ENCODE peak calls at places on chromosomes 16 and 17, in eight cellular contexts. One of them, this sample, is unnamed.

GRCh38 chr17:82929676-82930042 is 89.8 kb upstream of the ZNF750 start:
- DNase-seq in esophagus muscularis mucosa: no peak
- DNase-seq in prostate gland: no peak
- DNase-seq in A549: no peak
- DNase-seq in tibial nerve: no peak
- DNase-seq in ovary: peak; percentile 29
- DNase-seq in K562: no peak
- DNase-seq in transverse colon: peak; percentile 4
- DNase-seq in this sample: no peak

GRCh38 chr17:41692722-41693521 is 4.2 kb downstream of the EIF1 start:
- DNase-seq in esophagus muscularis mucosa: no peak
- DNase-seq in prostate gland: no peak
- DNase-seq in A549: no peak
- DNase-seq in tibial nerve: no peak
- DNase-seq in ovary: no peak
- DNase-seq in K562: no peak
- DNase-seq in transverse colon: no peak
- DNase-seq in this sample: no peak

GRCh38 chr17:27069842-27070508 is 223.9 kb upstream of the WSB1 start:
- DNase-seq in esophagus muscularis mucosa: no peak
- DNase-seq in prostate gland: no peak
- DNase-seq in A549: no peak
- DNase-seq in tibial nerve: no peak
- DNase-seq in ovary: no peak
- DNase-seq in K562: no peak
- DNase-seq in transverse colon: no peak
- DNase-seq in this sample: no peak

GRCh38 chr16:86363057-86363490 is 147.3 kb upstream of the FOXF1 start:
- DNase-seq in esophagus muscularis mucosa: no peak
- DNase-seq in prostate gland: peak; percentile 77
- DNase-seq in A549: no peak
- DNase-seq in tibial nerve: no peak
- DNase-seq in ovary: no peak
- DNase-seq in K562: no peak
- DNase-seq in transverse colon: peak; percentile 23
- DNase-seq in this sample: no peak

GRCh38 chr17:54494731-54495715 is 405.6 kb upstream of the TOM1L1 start:
- DNase-seq in esophagus muscularis mucosa: no peak
- DNase-seq in prostate gland: no peak
- DNase-seq in A549: no peak
- DNase-seq in tibial nerve: no peak
- DNase-seq in ovary: no peak
- DNase-seq in K562: no peak
- DNase-seq in transverse colon: no peak
- DNase-seq in this sample: no peak

GRCh38 chr16:54411555-54411954 is 125.0 kb upstream of the IRX3 start:
- DNase-seq in esophagus muscularis mucosa: no peak
- DNase-seq in prostate gland: no peak
- DNase-seq in A549: no peak
- DNase-seq in tibial nerve: no peak
- DNase-seq in ovary: no peak
- DNase-seq in K562: no peak
- DNase-seq in transverse colon: no peak
- DNase-seq in this sample: no peak

GRCh38 chr17:53806473-53806872 is 16.3 kb upstream of the KIF2B start:
- DNase-seq in esophagus muscularis mucosa: no peak
- DNase-seq in prostate gland: no peak
- DNase-seq in A549: no peak
- DNase-seq in tibial nerve: no peak
- DNase-seq in ovary: no peak
- DNase-seq in K562: no peak
- DNase-seq in transverse colon: no peak
- DNase-seq in this sample: no peak

GRCh38 chr17:17590141-17590735 is 1.3 kb downstream of the PEMT start:
- DNase-seq in esophagus muscularis mucosa: no peak
- DNase-seq in prostate gland: no peak
- DNase-seq in A549: no peak
- DNase-seq in tibial nerve: no peak
- DNase-seq in ovary: peak; percentile 53
- DNase-seq in K562: no peak
- DNase-seq in transverse colon: no peak
- DNase-seq in this sample: no peak

GRCh38 chr16:20023190-20023589 is 50.5 kb downstream of the GPR139 start:
- DNase-seq in esophagus muscularis mucosa: no peak
- DNase-seq in prostate gland: no peak
- DNase-seq in A549: no peak
- DNase-seq in tibial nerve: no peak
- DNase-seq in ovary: no peak
- DNase-seq in K562: peak; percentile 22
- DNase-seq in transverse colon: no peak
- DNase-seq in this sample: no peak

GRCh38 chr16:66746682-66747081 is 4.7 kb downstream of the DYNC1LI2 start:
- DNase-seq in esophagus muscularis mucosa: no peak
- DNase-seq in prostate gland: no peak
- DNase-seq in A549: no peak
- DNase-seq in tibial nerve: no peak
- DNase-seq in ovary: no peak
- DNase-seq in K562: no peak
- DNase-seq in transverse colon: no peak
- DNase-seq in this sample: no peak

GRCh38 chr16:27786881-27787625 is 237.1 kb downstream of the KATNIP start:
- DNase-seq in esophagus muscularis mucosa: no peak
- DNase-seq in prostate gland: no peak
- DNase-seq in A549: no peak
- DNase-seq in tibial nerve: no peak
- DNase-seq in ovary: no peak
- DNase-seq in K562: no peak
- DNase-seq in transverse colon: no peak
- DNase-seq in this sample: no peak

GRCh38 chr16:3950343-3951193 is 70.1 kb upstream of the CREBBP start:
- DNase-seq in esophagus muscularis mucosa: no peak
- DNase-seq in prostate gland: peak; percentile 48
- DNase-seq in A549: no peak
- DNase-seq in tibial nerve: peak; percentile 93
- DNase-seq in ovary: peak; percentile 82
- DNase-seq in K562: peak; percentile 32
- DNase-seq in transverse colon: peak; percentile 60
- DNase-seq in this sample: no peak

DNA sequence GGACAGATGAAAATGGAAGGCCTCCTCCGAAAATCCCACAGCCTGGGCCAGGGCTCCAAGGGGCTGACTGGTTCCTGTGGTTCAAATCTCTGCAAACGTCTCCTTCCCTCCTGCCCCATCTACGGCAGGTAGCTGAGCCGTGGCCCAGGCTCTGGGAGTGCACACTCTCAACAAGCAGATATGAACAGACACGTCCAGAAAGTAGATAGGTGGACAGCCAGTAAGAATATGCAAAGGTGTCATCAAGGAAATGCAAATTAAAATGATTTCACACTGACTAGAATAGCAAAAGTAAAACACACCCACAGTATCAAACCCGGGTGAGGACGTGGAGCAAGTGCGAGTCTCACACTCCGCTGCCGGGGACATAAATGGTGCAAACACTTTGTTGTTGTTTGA is 98.7 kb downstream of the NXN start:
- DNase-seq in esophagus muscularis mucosa: no peak
- DNase-seq in prostate gland: no peak
- DNase-seq in A549: no peak
- DNase-seq in tibial nerve: no peak
- DNase-seq in ovary: no peak
- DNase-seq in K562: no peak
- DNase-seq in transverse colon: no peak
- DNase-seq in this sample: no peak
- TF ChIP-seq POLR2A in esophagus muscularis mucosa: no peak
- TF ChIP-seq POLR2A in prostate gland: no peak
- TF ChIP-seq POLR2A in A549: no peak
- TF ChIP-seq POLR2A in tibial nerve: no peak
- TF ChIP-seq POLR2A in ovary: no peak
- TF ChIP-seq POLR2A in K562: no peak
- TF ChIP-seq POLR2A in transverse colon: no peak
- TF ChIP-seq POLR2A in this sample: no peak

GRCh38 chr17:2053380-2054261 is 1.3 kb upstream of the HIC1 start:
- DNase-seq in esophagus muscularis mucosa: peak; percentile 95
- DNase-seq in prostate gland: peak; percentile 64
- DNase-seq in A549: peak; percentile 68
- DNase-seq in tibial nerve: peak; percentile 73
- DNase-seq in ovary: peak; percentile 93
- DNase-seq in K562: peak; percentile 69
- DNase-seq in transverse colon: peak; percentile 77
- DNase-seq in this sample: no peak

GRCh38 chr17:2056221-2057129 is 1.6 kb downstream of the HIC1 start:
- DNase-seq in esophagus muscularis mucosa: peak; percentile 91
- DNase-seq in prostate gland: no peak
- DNase-seq in A549: no peak
- DNase-seq in tibial nerve: no peak
- DNase-seq in ovary: peak; percentile 71
- DNase-seq in K562: no peak
- DNase-seq in transverse colon: peak; percentile 42
- DNase-seq in this sample: no peak

GRCh38 chr17:2055494-2056220 is 754 bp downstream of the HIC1 start:
- DNase-seq in esophagus muscularis mucosa: no peak
- DNase-seq in prostate gland: no peak
- DNase-seq in A549: no peak
- DNase-seq in tibial nerve: no peak
- DNase-seq in ovary: peak; percentile 77
- DNase-seq in K562: no peak
- DNase-seq in transverse colon: peak; percentile 39
- DNase-seq in this sample: no peak

GRCh38 chr17:2054262-2054739 is 602 bp upstream of the HIC1 start:
- DNase-seq in esophagus muscularis mucosa: peak; percentile 93
- DNase-seq in prostate gland: no peak
- DNase-seq in A549: no peak
- DNase-seq in tibial nerve: no peak
- DNase-seq in ovary: peak; percentile 79
- DNase-seq in K562: peak; percentile 18
- DNase-seq in transverse colon: no peak
- DNase-seq in this sample: no peak

DNA sequence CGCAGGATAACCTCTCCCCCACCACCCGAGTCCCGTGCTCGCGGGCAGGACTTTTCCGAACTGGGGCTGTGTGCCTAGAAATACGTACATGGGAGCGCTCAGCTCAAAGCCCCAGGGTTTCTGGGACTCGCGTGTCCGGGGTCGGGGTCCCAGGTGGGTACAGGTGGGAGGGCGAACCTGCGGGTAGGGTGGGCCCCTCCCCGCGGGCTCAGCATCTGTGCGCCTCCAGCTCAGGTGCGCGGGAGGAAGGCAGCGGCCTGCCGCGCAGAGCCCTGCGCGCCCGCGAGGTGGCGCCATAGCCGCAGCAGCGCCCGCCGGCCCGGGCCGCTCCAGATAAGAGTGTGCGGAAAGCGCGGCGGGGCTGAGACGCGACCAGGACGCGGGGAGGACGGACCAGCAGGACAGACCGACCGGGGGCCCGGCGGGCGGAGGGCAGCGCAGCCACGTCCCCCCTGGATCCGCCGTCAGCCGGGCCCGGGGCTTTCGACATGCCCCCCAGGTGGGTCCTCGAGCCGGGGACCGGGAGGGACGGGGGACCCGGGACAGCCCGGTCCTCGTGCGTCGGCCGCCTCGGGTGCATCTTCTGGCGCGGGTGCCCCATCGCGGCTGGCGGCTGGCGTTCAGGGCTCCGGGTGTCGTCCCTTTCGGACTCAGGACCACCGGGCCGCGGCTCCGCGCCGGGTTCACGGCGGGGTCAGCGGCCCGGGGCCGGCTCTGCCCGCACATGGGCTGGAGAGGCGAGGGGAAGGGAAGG is at the start of gene HIC1:
- DNase-seq in esophagus muscularis mucosa: peak; percentile 94
- DNase-seq in prostate gland: peak; percentile 65
- DNase-seq in A549: peak; percentile 92
- DNase-seq in tibial nerve: peak; percentile 66
- DNase-seq in ovary: peak; percentile 90
- DNase-seq in K562: peak; percentile 51
- DNase-seq in transverse colon: peak; percentile 77
- DNase-seq in this sample: no peak
- TF ChIP-seq POLR2A in esophagus muscularis mucosa: peak; percentile 45
- TF ChIP-seq POLR2A in prostate gland: peak; percentile 62
- TF ChIP-seq POLR2A in A549: no peak
- TF ChIP-seq POLR2A in tibial nerve: peak; percentile 44
- TF ChIP-seq POLR2A in ovary: peak; percentile 84
- TF ChIP-seq POLR2A in K562: no peak
- TF ChIP-seq POLR2A in transverse colon: peak; percentile 74
- TF ChIP-seq POLR2A in this sample: no peak

GRCh38 chr17:28726396-28726911 is 421 bp upstream of the TLCD1 start:
- DNase-seq in esophagus muscularis mucosa: no peak
- DNase-seq in prostate gland: peak; percentile 47
- DNase-seq in A549: peak; percentile 75
- DNase-seq in tibial nerve: no peak
- DNase-seq in ovary: no peak
- DNase-seq in K562: peak; percentile 87
- DNase-seq in transverse colon: peak; percentile 79
- DNase-seq in this sample: peak; percentile 53

GRCh38 chr17:28725166-28725659 is 820 bp downstream of the TLCD1 start:
- DNase-seq in esophagus muscularis mucosa: no peak
- DNase-seq in prostate gland: no peak
- DNase-seq in A549: peak; percentile 74
- DNase-seq in tibial nerve: no peak
- DNase-seq in ovary: no peak
- DNase-seq in K562: peak; percentile 83
- DNase-seq in transverse colon: no peak
- DNase-seq in this sample: peak; percentile 50

GRCh38 chr17:28726912-28727726 is 1.1 kb upstream of the TLCD1 start:
- DNase-seq in esophagus muscularis mucosa: peak; percentile 98
- DNase-seq in prostate gland: peak; percentile 94
- DNase-seq in A549: peak; percentile 94
- DNase-seq in tibial nerve: peak; percentile 94
- DNase-seq in ovary: peak; percentile 96
- DNase-seq in K562: peak; percentile 99
- DNase-seq in transverse colon: peak; percentile 96
- DNase-seq in this sample: peak; percentile 89

GRCh38 chr17:28724500-28725165 is 1.4 kb downstream of the TLCD1 start:
- DNase-seq in esophagus muscularis mucosa: no peak
- DNase-seq in prostate gland: no peak
- DNase-seq in A549: no peak
- DNase-seq in tibial nerve: no peak
- DNase-seq in ovary: no peak
- DNase-seq in K562: peak; percentile 62
- DNase-seq in transverse colon: no peak
- DNase-seq in this sample: no peak

GRCh38 chr17:28725660-28726395 is at the start of gene TLCD1:
- DNase-seq in esophagus muscularis mucosa: no peak
- DNase-seq in prostate gland: peak; percentile 61
- DNase-seq in A549: peak; percentile 92
- DNase-seq in tibial nerve: no peak
- DNase-seq in ovary: peak; percentile 74
- DNase-seq in K562: peak; percentile 91
- DNase-seq in transverse colon: peak; percentile 73
- DNase-seq in this sample: no peak
- TF ChIP-seq POLR2A in esophagus muscularis mucosa: no peak
- TF ChIP-seq POLR2A in prostate gland: peak; percentile 73
- TF ChIP-seq POLR2A in A549: peak; percentile 81
- TF ChIP-seq POLR2A in tibial nerve: no peak
- TF ChIP-seq POLR2A in ovary: no peak
- TF ChIP-seq POLR2A in K562: peak; percentile 81
- TF ChIP-seq POLR2A in transverse colon: peak; percentile 49
- TF ChIP-seq POLR2A in this sample: peak; percentile 84

DNA sequence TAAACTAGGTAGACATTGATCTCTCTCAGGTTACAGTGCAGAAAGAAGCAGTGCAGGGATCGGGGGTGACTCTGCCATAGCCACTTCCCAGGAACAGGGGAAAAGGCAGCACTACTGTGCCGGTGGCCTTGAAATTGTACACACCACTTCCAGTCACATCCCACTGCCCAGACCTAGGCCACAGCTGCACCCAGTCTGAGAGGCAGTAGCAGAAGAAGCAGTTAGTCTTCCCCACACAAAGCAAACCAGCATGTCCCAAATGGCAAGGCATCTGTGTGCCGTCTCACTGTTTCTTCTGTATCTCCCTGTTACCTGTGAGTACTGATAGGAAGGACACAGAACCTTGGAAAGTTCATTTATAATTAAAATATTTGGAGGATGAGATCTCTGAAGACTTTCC is 47.0 kb downstream of the TMC6 start:
- DNase-seq in esophagus muscularis mucosa: no peak
- DNase-seq in prostate gland: no peak
- DNase-seq in A549: no peak
- DNase-seq in tibial nerve: no peak
- DNase-seq in ovary: no peak
- DNase-seq in K562: no peak
- DNase-seq in transverse colon: no peak
- DNase-seq in this sample: no peak
- TF ChIP-seq POLR2A in esophagus muscularis mucosa: no peak
- TF ChIP-seq POLR2A in prostate gland: no peak
- TF ChIP-seq POLR2A in A549: no peak
- TF ChIP-seq POLR2A in tibial nerve: no peak
- TF ChIP-seq POLR2A in ovary: no peak
- TF ChIP-seq POLR2A in K562: no peak
- TF ChIP-seq POLR2A in transverse colon: no peak
- TF ChIP-seq POLR2A in this sample: no peak

This sample was measured in HCT116.